ENCODE peak calls at places on chromosomes 12 and 14, in seven cellular contexts. W is stomach, D is GM23338, C is neural progenitor cell, F is fibroblast of lung, K is transverse colon, T is left ventricle myocardium inferior. G is an unnamed sample. For H3K36me3 and H3K4me1, the result is how much of the 10 kb centered on the place peaks cover.

GRCh38 chr12:125015680-125016310 is 22.4 kb downstream of the BRI3BP start:
- DNase-seq in W (no peak), F (no peak), D (no peak), T (no peak), K (no peak), C (no peak), G (no peak)

GRCh38 chr12:71780207-71780822 is 25.7 kb downstream of the RAB21 start:
- DNase-seq in D (peak), F (peak), C (peak), W (peak), T (no peak), K (peak), G (peak)

GRCh38 chr12:115349711-115350110 is 665.7 kb upstream of the TBX3 start:
- DNase-seq in D (no peak), F (peak), T (no peak), K (no peak), W (no peak), C (no peak), G (no peak)

GRCh38 chr12:123148223-123148622 is 2.7 kb downstream of the PITPNM2 start:
- DNase-seq in C (no peak), F (no peak), W (no peak), D (no peak), T (no peak), K (no peak), G (no peak)

GRCh38 chr12:8157484-8158198 is 826 bp downstream of the ZNF705A start:
- DNase-seq in F (no peak), C (peak), K (no peak), T (no peak), W (no peak), D (no peak), G (no peak)

GRCh38 chr14:77475432-77476115 is 17.7 kb downstream of the AHSA1 start:
- DNase-seq in F (no peak), W (no peak), C (no peak), K (no peak), D (no peak), T (no peak), G (no peak)

GRCh38 chr12:95701275-95701674 is 89.3 kb downstream of the NTN4 start:
- DNase-seq in K (no peak), T (no peak), C (no peak), D (no peak), W (no peak), F (no peak), G (no peak)

GRCh38 chr12:132259364-132259871 is 70.0 kb downstream of the GALNT9 start:
- DNase-seq in D (no peak), C (no peak), W (no peak), F (no peak), T (no peak), K (no peak), G (no peak)

GRCh38 chr12:27333311-27334009 is 824 bp downstream of the BMAL2 start:
- DNase-seq in F (no peak), D (peak), K (peak), W (peak), T (peak), C (peak), G (peak)

GRCh38 chr12:12736759-12737676 is 19.9 kb downstream of the CDKN1B start:
- DNase-seq in D (peak), C (peak), W (no peak), T (no peak), F (peak), K (peak), G (peak)

GRCh38 chr14:66306101-66306500 is 180.1 kb upstream of the CCDC196 start:
- DNase-seq in T (no peak), D (no peak), C (no peak), F (no peak), K (no peak), W (no peak), G (no peak)

GRCh38 chr12:41701943-41702601 is 442.6 kb downstream of the GXYLT1 start:
- DNase-seq in D (no peak), C (no peak), W (no peak), F (no peak), T (no peak), K (no peak), G (no peak)

GRCh38 chr12:47216150-47216677 is 136.5 kb upstream of the AMIGO2 start:
- DNase-seq in T (peak), D (no peak), W (no peak), K (peak), F (no peak), C (no peak), G (no peak)

GRCh38 chr14:49977126-49977841 is 84.4 kb downstream of the ARF6 start:
- DNase-seq in D (no peak), C (no peak), F (no peak), W (no peak), T (no peak), K (no peak), G (no peak)

GRCh38 chr14:94079891-94080605 is 954 bp downstream of the DDX24 start:
- DNase-seq in T (no peak), C (no peak), D (no peak), F (peak), W (no peak), K (no peak), G (no peak)

GRCh38 chr14:50551877-50552276 is 8.1 kb upstream of the ATL1 start:
- DNase-seq in F (no peak), K (no peak), D (no peak), W (no peak), C (no peak), T (no peak), G (no peak)

GRCh38 chr12:43848786-43849185 is 12.9 kb downstream of the TMEM117 start:
- DNase-seq in K (no peak), F (no peak), W (no peak), T (no peak), D (no peak), C (no peak), G (no peak)

GRCh38 chr14:95774265-95775160 is 60.6 kb upstream of the TCL1A start:
- DNase-seq in W (peak), D (peak), F (peak), T (no peak), K (peak), C (peak), G (peak)

GRCh38 chr12:67202344-67203012 is 66.7 kb upstream of the CAND1 start:
- DNase-seq in K (no peak), F (no peak), C (no peak), D (no peak), T (no peak), W (no peak), G (no peak)

GRCh38 chr12:130702966-130703732 is 12.9 kb downstream of the RIMBP2 start:
- DNase-seq in F (no peak), C (peak), T (no peak), W (no peak), D (no peak), K (no peak), G (no peak)

GRCh38 chr14:77051101-77051500 is 22.6 kb upstream of the IRF2BPL start:
- DNase-seq in W (peak), C (no peak), K (no peak), T (peak), F (no peak), D (no peak), G (peak)

GRCh38 chr12:42143401-42144173 is 1.1 kb downstream of the GXYLT1 start:
- DNase-seq in W (no peak), D (no peak), C (peak), T (no peak), K (no peak), F (peak), G (no peak)

GRCh38 chr12:98653866-98654493 is 8.9 kb downstream of the APAF1 start:
- DNase-seq in F (peak), W (no peak), T (no peak), C (peak), K (no peak), D (peak), G (no peak)

GRCh38 chr12:107385518-107385917 is 292.2 kb upstream of the CRY1 start:
- DNase-seq in W (no peak), C (no peak), F (no peak), T (no peak), D (peak), K (no peak), G (peak)

GRCh38 chr12:108803428-108804105 is 53.8 kb downstream of the SSH1 start:
- DNase-seq in K (peak), W (peak), D (peak), F (peak), C (peak), T (peak), G (peak)
- H3K36me3 ChIP-seq in K (under half), W (half or more), D (under half), F (under half), C (under half), T (half or more), G (half or more)

DNA sequence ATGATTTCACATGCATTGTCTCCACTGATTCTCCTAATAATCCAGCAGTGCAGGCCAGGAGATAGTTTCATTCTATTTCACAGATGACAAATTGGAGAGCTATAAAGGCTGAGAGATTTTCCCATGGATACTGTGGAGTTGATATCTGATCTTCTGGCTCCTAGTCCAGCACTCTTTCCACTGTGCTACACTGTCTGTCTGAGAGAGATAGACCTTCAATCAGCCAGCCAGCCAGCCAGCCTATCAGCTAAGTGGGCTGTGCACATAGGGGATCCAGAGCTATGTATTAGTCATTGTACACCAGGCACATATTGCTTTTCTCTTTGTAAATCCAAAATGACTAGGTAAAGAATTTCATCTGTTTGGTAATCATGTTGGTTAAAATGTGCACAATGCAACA is 91.8 kb upstream of the ATP2B1 start:
- DNase-seq in F (no peak), W (no peak), T (no peak), C (no peak), D (no peak), K (no peak), G (no peak)
- TF ChIP-seq CTCF in F (no peak), W (no peak), T (no peak), C (no peak), D (no peak), K (no peak), G (no peak)

GRCh38 chr14:68961361-68961760 is 17.7 kb downstream of the ACTN1 start:
- DNase-seq in D (no peak), W (no peak), K (no peak), F (no peak), C (no peak), T (no peak), G (no peak)
- H3K4me1 ChIP-seq in D (half or more), W (half or more), K (half or more), F (half or more), C (under half), T (half or more), G (under half)

DNA sequence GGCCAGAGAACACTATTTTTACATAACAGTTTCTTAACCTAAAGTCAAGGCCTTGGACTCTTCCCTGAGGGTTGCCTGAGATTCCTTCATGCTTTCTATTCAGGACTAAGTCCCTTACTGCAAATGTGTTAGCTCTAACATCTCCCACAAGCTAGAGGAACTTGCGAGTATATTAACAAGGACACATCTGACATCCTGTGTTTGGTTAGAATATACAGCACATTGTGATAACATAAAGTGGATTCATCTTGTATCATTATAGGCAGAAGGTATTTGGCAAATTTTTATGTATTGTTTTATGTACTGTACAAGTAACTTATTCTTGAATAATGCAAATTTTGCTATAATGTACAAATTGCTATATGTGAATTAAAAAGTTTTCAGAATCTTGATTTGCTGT is 45.5 kb downstream of the SH2B3 start:
- DNase-seq in F (no peak), W (no peak), T (no peak), C (no peak), K (no peak), D (no peak), G (no peak)
- H3K36me3 ChIP-seq in F (under half), W (half or more), T (half or more), C (under half), K (under half), D (under half), G (half or more)

GRCh38 chr14:74299061-74299545 is 3.6 kb downstream of the ABCD4 start:
- DNase-seq in W (no peak), C (no peak), T (no peak), D (no peak), F (no peak), K (no peak), G (no peak)

GRCh38 chr14:74301594-74302159 is 1.1 kb downstream of the ABCD4 start:
- DNase-seq in C (no peak), F (no peak), K (no peak), W (no peak), D (no peak), T (no peak), G (no peak)

GRCh38 chr14:74302160-74302628 is 540 bp downstream of the ABCD4 start:
- DNase-seq in W (no peak), D (peak), F (peak), C (peak), T (no peak), K (no peak), G (peak)

GRCh38 chr14:74308695-74309094 is 6.0 kb upstream of the ABCD4 start:
- DNase-seq in C (no peak), W (no peak), D (no peak), T (no peak), F (no peak), K (no peak), G (no peak)

DNA sequence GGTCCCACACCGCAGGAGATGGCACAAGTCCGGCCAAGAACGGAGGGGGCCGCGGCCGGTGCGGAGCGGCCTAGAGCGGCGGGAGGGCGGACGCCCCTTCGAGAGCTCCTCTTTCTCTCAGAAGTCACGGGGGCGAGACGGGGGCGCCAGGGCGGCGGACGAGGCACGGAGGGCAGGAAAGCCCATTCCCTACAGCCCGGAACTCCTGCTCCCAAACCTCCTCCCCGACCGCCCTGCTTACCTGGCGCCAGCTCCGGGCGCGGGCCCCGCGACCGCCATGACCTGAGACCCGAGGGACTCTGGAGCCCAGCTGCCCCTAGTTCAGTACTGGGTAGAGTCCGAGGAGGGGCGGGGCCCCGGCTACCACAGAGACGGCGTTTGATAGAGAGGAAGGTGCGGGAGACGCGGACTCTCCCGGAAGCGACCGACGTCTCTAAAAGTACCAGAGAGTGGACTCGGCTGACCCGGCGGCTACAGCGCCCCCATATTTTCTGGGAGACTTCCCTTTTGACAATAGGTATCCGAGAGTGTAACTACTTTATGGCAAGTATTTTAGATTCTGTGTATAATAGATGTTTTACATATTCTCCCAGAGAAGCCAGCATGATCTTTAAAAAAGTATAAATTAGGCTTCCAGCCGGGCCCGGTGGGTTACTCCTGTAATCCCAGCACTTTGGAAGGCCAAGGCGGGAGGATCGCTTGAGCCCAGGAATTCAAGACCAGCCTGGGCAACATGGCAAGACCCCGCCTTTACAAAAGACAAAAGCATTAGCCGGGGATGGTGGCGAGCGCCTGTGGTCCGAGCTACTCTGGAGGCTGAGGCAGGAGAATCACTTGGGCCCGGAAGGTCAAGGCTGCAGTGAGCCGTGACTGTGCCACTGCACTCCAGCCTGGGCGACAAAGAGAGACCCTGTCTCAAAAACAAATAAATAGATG is at the start of gene ABCD4:
- DNase-seq in W (peak), C (peak), F (peak), D (peak), T (peak), K (peak), G (peak)
- TF ChIP-seq CTCF in W (peak), C (peak), F (peak), D (peak), T (peak), K (no peak), G (no peak)

GRCh38 chr14:85438613-85439012 is 91.3 kb upstream of the FLRT2 start:
- DNase-seq in F (no peak), D (no peak), W (no peak), T (no peak), K (no peak), C (no peak), G (no peak)
- H3K4me1 ChIP-seq in F (under half), D (under half), W (under half), T (under half), K (under half), C (under half), G (under half)

DNA sequence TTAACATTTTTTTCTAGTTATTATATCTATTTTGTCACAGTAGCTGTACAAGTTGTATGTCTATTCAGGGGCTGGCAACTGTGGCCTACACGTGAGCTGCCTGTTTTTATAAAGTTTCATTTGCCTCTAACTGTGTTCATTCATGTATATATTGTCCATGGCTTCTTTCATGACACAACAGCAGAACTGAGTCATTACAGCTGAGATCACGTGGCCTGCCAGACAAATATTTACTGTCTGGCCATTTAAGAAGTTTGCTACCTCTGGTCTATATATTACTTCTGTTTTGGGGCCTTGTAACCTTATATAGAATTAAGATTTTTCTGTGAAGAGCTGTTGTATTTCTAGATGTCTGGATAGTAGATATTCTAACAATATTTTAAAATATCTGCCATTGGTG is 37.9 kb downstream of the KIAA0586 start:
- DNase-seq in C (no peak), T (no peak), F (peak), W (no peak), D (no peak), K (no peak), G (no peak)
- H3K36me3 ChIP-seq in C (under half), T (half or more), F (under half), W (half or more), D (under half), K (under half), G (under half)

DNA sequence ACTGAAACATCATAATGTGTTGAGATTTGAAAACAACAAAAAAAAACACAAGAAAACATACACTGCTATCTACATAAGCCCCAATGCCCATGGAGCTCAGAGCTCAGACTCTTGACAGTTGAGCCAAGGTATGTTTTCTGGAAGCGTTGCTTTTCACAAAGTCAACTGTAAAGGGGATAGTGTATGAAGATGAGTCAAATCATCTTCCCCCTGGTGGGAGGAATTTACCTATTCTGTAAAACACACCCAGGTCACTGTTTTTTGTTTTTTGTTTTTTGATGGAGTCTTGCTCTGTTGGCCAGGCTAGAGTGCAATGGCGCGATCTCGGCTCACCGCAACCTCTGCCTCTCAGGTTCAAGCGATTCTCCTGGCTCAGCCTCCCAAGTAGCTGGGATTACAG is 361.4 kb upstream of the DIO2 start:
- DNase-seq in K (no peak), T (no peak), W (no peak), C (no peak), F (no peak), D (peak), G (no peak)
- TF ChIP-seq CTCF in K (no peak), T (no peak), W (no peak), C (no peak), F (peak), D (no peak), G (no peak)